ENCODE peak calls at places on chromosomes 5 and 9, in six cellular contexts. One of them, this sample, is unnamed.

GRCh38 chr5:89011778-89012320 is 128.9 kb upstream of the MEF2C start:
- DNase-seq in CD8-positive, alpha-beta T cell: no peak
- DNase-seq in aorta: no peak
- DNase-seq in NCI-H82: no peak
- DNase-seq in NCI-H460: no peak
- DNase-seq in NCI-H524: no peak
- DNase-seq in this sample: no peak

GRCh38 chr9:72401396-72401795 is 36.4 kb upstream of the ZFAND5 start:
- DNase-seq in CD8-positive, alpha-beta T cell: no peak
- DNase-seq in aorta: no peak
- DNase-seq in NCI-H82: no peak
- DNase-seq in NCI-H460: no peak
- DNase-seq in NCI-H524: no peak
- DNase-seq in this sample: no peak

GRCh38 chr9:83299556-83299955 is 236.6 kb upstream of the RASEF start:
- DNase-seq in CD8-positive, alpha-beta T cell: no peak
- DNase-seq in aorta: no peak
- DNase-seq in NCI-H82: no peak
- DNase-seq in NCI-H460: peak
- DNase-seq in NCI-H524: no peak
- DNase-seq in this sample: no peak

GRCh38 chr5:65102826-65103673 is 334.3 kb downstream of the CWC27 start:
- DNase-seq in CD8-positive, alpha-beta T cell: peak
- DNase-seq in aorta: peak
- DNase-seq in NCI-H82: peak
- DNase-seq in NCI-H460: peak
- DNase-seq in NCI-H524: peak
- DNase-seq in this sample: peak

GRCh38 chr9:128304151-128304970 is 17.9 kb downstream of the TRUB2 start:
- DNase-seq in CD8-positive, alpha-beta T cell: no peak
- DNase-seq in aorta: no peak
- DNase-seq in NCI-H82: no peak
- DNase-seq in NCI-H460: no peak
- DNase-seq in NCI-H524: no peak
- DNase-seq in this sample: no peak

GRCh38 chr9:87464110-87464991 is 33.3 kb upstream of the DAPK1 start:
- DNase-seq in CD8-positive, alpha-beta T cell: no peak
- DNase-seq in aorta: no peak
- DNase-seq in NCI-H82: no peak
- DNase-seq in NCI-H460: no peak
- DNase-seq in NCI-H524: no peak
- DNase-seq in this sample: no peak

GRCh38 chr5:567664-568060 is 43.4 kb upstream of the SLC9A3 start:
- DNase-seq in CD8-positive, alpha-beta T cell: no peak
- DNase-seq in aorta: no peak
- DNase-seq in NCI-H82: no peak
- DNase-seq in NCI-H460: no peak
- DNase-seq in NCI-H524: no peak
- DNase-seq in this sample: no peak

GRCh38 chr5:124740991-124741583 is 5.4 kb downstream of the ZNF608 start:
- DNase-seq in CD8-positive, alpha-beta T cell: no peak
- DNase-seq in aorta: no peak
- DNase-seq in NCI-H82: peak
- DNase-seq in NCI-H460: no peak
- DNase-seq in NCI-H524: no peak
- DNase-seq in this sample: no peak

GRCh38 chr5:71860048-71860447 is 141.0 kb downstream of the CARTPT start:
- DNase-seq in CD8-positive, alpha-beta T cell: no peak
- DNase-seq in aorta: no peak
- DNase-seq in NCI-H82: no peak
- DNase-seq in NCI-H460: no peak
- DNase-seq in NCI-H524: no peak
- DNase-seq in this sample: no peak

GRCh38 chr9:94175669-94176068 is 83.4 kb upstream of the ZNF169 start:
- DNase-seq in CD8-positive, alpha-beta T cell: no peak
- DNase-seq in aorta: no peak
- DNase-seq in NCI-H82: no peak
- DNase-seq in NCI-H460: no peak
- DNase-seq in NCI-H524: no peak
- DNase-seq in this sample: no peak

GRCh38 chr9:2461886-2462285 is 159.7 kb upstream of the VLDLR start:
- DNase-seq in CD8-positive, alpha-beta T cell: no peak
- DNase-seq in aorta: no peak
- DNase-seq in NCI-H82: no peak
- DNase-seq in NCI-H460: no peak
- DNase-seq in NCI-H524: no peak
- DNase-seq in this sample: no peak

GRCh38 chr9:112601646-112602045 is 115.0 kb downstream of the KIAA1958 start:
- DNase-seq in CD8-positive, alpha-beta T cell: no peak
- DNase-seq in aorta: no peak
- DNase-seq in NCI-H82: no peak
- DNase-seq in NCI-H460: no peak
- DNase-seq in NCI-H524: no peak
- DNase-seq in this sample: no peak